ENCODE peak calls at places on chromosomes 2 and 18, in nine cellular contexts. F is prostate gland; Q is A549; Y is SJSA1; J is heart left ventricle; S is mucosa of descending colon; B is CD4-positive, CD25-positive, alpha-beta regulatory T cell; O is pancreas; A is adipocyte. X is an unnamed sample.
A peak's percentile ranks its signal among the peaks of the same experiment; 100 is the strongest.

GRCh38 chr2:190235101-190235500 is 84.5 kb downstream of the HIBCH start:
- DNase-seq in O (no peak), B (no peak), S (no peak), J (no peak), A (peak; percentile 31), Y (no peak), F (no peak), Q (no peak), X (no peak)

GRCh38 chr2:36408198-36408703 is 52.7 kb downstream of the CRIM1 start:
- DNase-seq in S (no peak), B (no peak), J (peak; percentile 34), Y (peak; percentile 56), F (no peak), A (no peak), Q (no peak), O (no peak), X (no peak)

GRCh38 chr18:32110005-32110404 is 18.3 kb downstream of the RNF138 start:
- DNase-seq in O (no peak), Y (no peak), Q (no peak), A (no peak), S (no peak), F (no peak), J (no peak), B (no peak), X (no peak)

GRCh38 chr18:74132201-74132600 is 15.4 kb downstream of the FBXO15 start:
- DNase-seq in B (no peak), O (no peak), S (no peak), J (no peak), F (no peak), Q (no peak), Y (no peak), A (peak; percentile 27), X (no peak)

GRCh38 chr2:65198737-65199136 is 28.9 kb upstream of the ACTR2 start:
- DNase-seq in Y (no peak), Q (no peak), S (no peak), J (no peak), F (no peak), O (no peak), A (no peak), B (no peak), X (no peak)

GRCh38 chr18:22168360-22168921 is 948 bp upstream of the GATA6 start:
- DNase-seq in S (peak; percentile 67), F (no peak), O (peak; percentile 57), Y (no peak), A (peak; percentile 37), J (no peak), B (no peak), Q (peak; percentile 60), X (no peak)

GRCh38 chr2:85792783-85793441 is 39.1 kb downstream of the ATOH8 start:
- DNase-seq in J (no peak), F (no peak), A (peak; percentile 82), Q (peak; percentile 48), B (no peak), Y (peak; percentile 69), O (no peak), S (no peak), X (no peak)

GRCh38 chr2:191983186-191983585 is 136.3 kb upstream of the CAVIN2 start:
- DNase-seq in O (no peak), Q (no peak), J (no peak), F (no peak), A (no peak), S (no peak), B (no peak), Y (no peak), X (no peak)

GRCh38 chr18:36711813-36712444 is 116.9 kb downstream of the TPGS2 start:
- DNase-seq in Y (no peak), S (no peak), F (no peak), B (no peak), J (peak; percentile 50), Q (peak; percentile 1), A (peak; percentile 80), O (no peak), X (no peak)

GRCh38 chr2:133581027-133581760 is 12.9 kb upstream of the NCKAP5 start:
- DNase-seq in Y (no peak), S (no peak), F (no peak), O (no peak), Q (no peak), A (peak; percentile 26), B (no peak), J (no peak), X (no peak)

GRCh38 chr2:3113122-3113521 is 264.5 kb downstream of the EIPR1 start:
- DNase-seq in O (no peak), S (no peak), B (no peak), Q (no peak), J (no peak), F (no peak), Y (no peak), A (no peak), X (no peak)

GRCh38 chr2:62474173-62474572 is 31.8 kb downstream of the TMEM17 start:
- DNase-seq in Y (no peak), O (no peak), Q (no peak), B (no peak), J (no peak), A (peak; percentile 15), F (no peak), S (no peak), X (no peak)

GRCh38 chr2:174024524-174025270 is 59.5 kb upstream of the SP3 start:
- DNase-seq in Y (no peak), Q (no peak), S (peak; percentile 58), F (peak; percentile 73), B (no peak), J (peak; percentile 85), A (peak; percentile 85), O (peak; percentile 50), X (no peak)

GRCh38 chr2:200507179-200507578 is 2.7 kb downstream of the KCTD18 start:
- DNase-seq in J (no peak), A (no peak), O (no peak), F (no peak), Q (no peak), S (no peak), B (no peak), Y (no peak), X (no peak)

GRCh38 chr18:13266208-13267100 is 47.9 kb downstream of the LDLRAD4 start:
- DNase-seq in S (no peak), F (no peak), O (no peak), A (no peak), J (peak; percentile 59), B (no peak), Y (peak; percentile 40), Q (no peak), X (peak; percentile 34)

GRCh38 chr2:172251231-172251630 is 148.5 kb upstream of the DLX2 start:
- DNase-seq in Y (no peak), A (peak; percentile 43), S (no peak), Q (no peak), B (no peak), O (no peak), J (no peak), F (no peak), X (no peak)

GRCh38 chr18:74116628-74117554 is 30.7 kb downstream of the FBXO15 start:
- DNase-seq in F (no peak), Y (no peak), O (no peak), J (no peak), B (peak; percentile 41), A (peak; percentile 84), S (no peak), Q (no peak), X (no peak)

GRCh38 chr2:203869610-203870042 is 2.1 kb downstream of the CTLA4 start:
- DNase-seq in B (peak; percentile 71), O (no peak), Q (no peak), Y (no peak), F (no peak), J (no peak), S (no peak), A (no peak), X (peak; percentile 67)

GRCh38 chr18:21439453-21439852 is 161.1 kb downstream of the ESCO1 start:
- DNase-seq in A (peak; percentile 74), B (no peak), Y (no peak), O (no peak), F (no peak), J (no peak), S (no peak), Q (no peak), X (no peak)

GRCh38 chr2:66501267-66501666 is 66.3 kb downstream of the MEIS1 start:
- DNase-seq in F (no peak), A (no peak), Q (no peak), Y (no peak), O (no peak), J (no peak), S (no peak), B (no peak), X (no peak)

GRCh38 chr2:77807531-77808215 is 285.5 kb upstream of the LRRTM4 start:
- DNase-seq in F (no peak), Q (no peak), S (no peak), J (no peak), A (no peak), Y (no peak), B (no peak), O (no peak), X (no peak)

GRCh38 chr18:72652990-72653593 is 109.0 kb upstream of the CBLN2 start:
- DNase-seq in Y (no peak), Q (peak; percentile 4), J (no peak), S (peak; percentile 40), F (no peak), A (peak; percentile 42), O (no peak), B (no peak), X (peak; percentile 4)

GRCh38 chr2:118065927-118066326 is 22.3 kb upstream of the INSIG2 start:
- DNase-seq in J (no peak), Q (no peak), Y (no peak), A (no peak), S (no peak), B (no peak), F (no peak), O (no peak), X (no peak)
- H3K4me1 ChIP-seq in J (no peaks in the 10 kb centered on the region), Q (no peaks in the 10 kb centered on the region), Y (peaks cover 8% of the 10 kb centered on the region), A (peaks cover 17% of the 10 kb centered on the region), S (no peaks in the 10 kb centered on the region), B (no peaks in the 10 kb centered on the region), F (no peaks in the 10 kb centered on the region), O (no peaks in the 10 kb centered on the region), X (no peaks in the 10 kb centered on the region)

DNA sequence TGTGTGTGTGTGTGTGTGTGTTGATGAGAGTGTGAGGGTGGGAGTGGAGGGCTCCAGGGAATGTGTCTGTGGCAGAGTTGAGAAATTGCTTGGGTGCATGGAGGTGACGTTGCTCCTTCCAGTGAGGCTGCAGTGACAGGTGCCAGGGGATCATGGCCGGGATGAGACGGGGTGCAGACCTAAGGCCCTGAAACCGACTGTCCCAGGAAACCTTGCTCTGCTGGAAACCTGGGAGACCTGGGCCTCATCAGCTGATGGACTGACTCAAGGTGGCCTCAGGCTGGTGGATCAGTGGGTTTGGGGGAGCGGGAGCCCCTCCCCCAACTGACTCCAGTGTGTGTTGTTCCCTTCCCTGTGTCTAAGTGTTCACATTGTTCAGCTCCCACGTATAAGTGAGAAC is 56.6 kb downstream of the INHBB start:
- DNase-seq in J (no peak), A (no peak), S (no peak), F (no peak), Q (no peak), O (no peak), B (no peak), Y (no peak), X (no peak)
- H3K4me1 ChIP-seq in J (no peaks in the 10 kb centered on the region), A (peaks cover 6% of the 10 kb centered on the region), S (no peaks in the 10 kb centered on the region), F (no peaks in the 10 kb centered on the region), Q (peaks cover 61% of the 10 kb centered on the region), O (no peaks in the 10 kb centered on the region), B (no peaks in the 10 kb centered on the region), Y (peaks cover 26% of the 10 kb centered on the region), X (no peaks in the 10 kb centered on the region)

GRCh38 chr2:68368657-68369339 is 3.7 kb downstream of the PLEK start:
- DNase-seq in J (no peak), Q (no peak), S (no peak), A (peak; percentile 54), F (no peak), Y (no peak), B (no peak), O (no peak), X (no peak)
- H3K4me1 ChIP-seq in J (no peaks in the 10 kb centered on the region), Q (no peaks in the 10 kb centered on the region), S (no peaks in the 10 kb centered on the region), A (peaks cover 7% of the 10 kb centered on the region), F (no peaks in the 10 kb centered on the region), Y (no peaks in the 10 kb centered on the region), B (peaks cover 7% of the 10 kb centered on the region), O (no peaks in the 10 kb centered on the region), X (peaks cover 24% of the 10 kb centered on the region)

GRCh38 chr2:715847-716573 is 38.8 kb upstream of the TMEM18 start:
- DNase-seq in O (no peak), F (no peak), Q (no peak), B (no peak), J (no peak), S (no peak), A (peak; percentile 40), Y (no peak), X (no peak)
- H3K4me1 ChIP-seq in O (no peaks in the 10 kb centered on the region), F (no peaks in the 10 kb centered on the region), Q (no peaks in the 10 kb centered on the region), B (no peaks in the 10 kb centered on the region), J (no peaks in the 10 kb centered on the region), S (no peaks in the 10 kb centered on the region), A (no peaks in the 10 kb centered on the region), Y (no peaks in the 10 kb centered on the region), X (no peaks in the 10 kb centered on the region)

X was measured in CD4-positive, alpha-beta memory T cell.